ENCODE peak calls at places on chromosomes 1 and 21, in eight cellular contexts. R is neural progenitor cell, V is RWPE1, K is GM06990, O is WTC11, L is A549, S is nephron progenitor cell, C is right lobe of liver. U is an unnamed sample.

GRCh38 chr1:220692436-220693228 is 2.5 kb downstream of the C1orf115 start:
- DNase-seq in R (no peak), V (no peak), K (no peak), O (no peak), L (no peak), S (no peak), C (no peak), U (no peak)

GRCh38 chr21:44517175-44517899 is 22.7 kb downstream of the KRTAP10-1 start:
- DNase-seq in R (no peak), V (peak; percentile 26), K (no peak), O (peak; percentile 51), L (peak; percentile 53), S (peak; percentile 62), C (peak; percentile 33), U (peak; percentile 77)

GRCh38 chr1:113981962-113982931 is 3.0 kb downstream of the OLFML3 start:
- DNase-seq in R (no peak), V (no peak), K (no peak), O (no peak), L (no peak), S (no peak), C (peak; percentile 51), U (no peak)

GRCh38 chr1:33624991-33625870 is 152.8 kb downstream of the ZSCAN20 start:
- DNase-seq in R (no peak), V (no peak), K (peak; percentile 18), O (peak; percentile 71), L (no peak), S (peak; percentile 25), C (no peak), U (no peak)

GRCh38 chr1:21104683-21105082 is 72.0 kb downstream of the EIF4G3 start:
- DNase-seq in R (no peak), V (no peak), K (no peak), O (no peak), L (no peak), S (no peak), C (no peak), U (no peak)

GRCh38 chr1:220271706-220272046 is 577 bp downstream of the RAB3GAP2 start:
- DNase-seq in R (no peak), V (peak; percentile 54), K (no peak), O (no peak), L (peak; percentile 28), S (no peak), C (peak; percentile 24), U (no peak)

GRCh38 chr1:189880135-189880534 is 597.5 kb downstream of the BRINP3 start:
- DNase-seq in R (no peak), V (no peak), K (no peak), O (no peak), L (no peak), S (no peak), C (no peak), U (no peak)

GRCh38 chr1:236734141-236734765 is 48.0 kb downstream of the ACTN2 start:
- DNase-seq in R (no peak), V (peak; percentile 42), K (no peak), O (no peak), L (no peak), S (no peak), C (no peak), U (no peak)

GRCh38 chr21:46114963-46115362 is 17.1 kb downstream of the COL6A2 start:
- DNase-seq in R (no peak), V (no peak), K (no peak), O (no peak), L (no peak), S (no peak), C (no peak), U (peak; percentile 52)

GRCh38 chr21:35904995-35905972 is 155.0 kb downstream of the SETD4 start:
- DNase-seq in R (no peak), V (no peak), K (no peak), O (no peak), L (no peak), S (no peak), C (no peak), U (no peak)

GRCh38 chr1:85569122-85569521 is 11.4 kb upstream of the CCN1 start:
- DNase-seq in R (no peak), V (no peak), K (no peak), O (no peak), L (no peak), S (no peak), C (no peak), U (no peak)

GRCh38 chr1:40221977-40222772 is 25.6 kb upstream of the TMCO2 start:
- DNase-seq in R (no peak), V (no peak), K (no peak), O (no peak), L (no peak), S (no peak), C (no peak), U (no peak)

GRCh38 chr1:201557572-201557958 is 18.6 kb downstream of the NAV1 start:
- DNase-seq in R (no peak), V (no peak), K (no peak), O (no peak), L (no peak), S (no peak), C (no peak), U (no peak)

GRCh38 chr1:94081566-94082344 is 39.2 kb downstream of the ABCA4 start:
- DNase-seq in R (no peak), V (peak; percentile 95), K (no peak), O (no peak), L (peak; percentile 23), S (no peak), C (no peak), U (no peak)

GRCh38 chr21:41009398-41010177 is 158.4 kb upstream of the BACE2 start:
- DNase-seq in R (no peak), V (no peak), K (no peak), O (no peak), L (no peak), S (no peak), C (no peak), U (no peak)

GRCh38 chr1:204367193-204367858 is 7.6 kb upstream of the PLEKHA6 start:
- DNase-seq in R (no peak), V (no peak), K (no peak), O (no peak), L (no peak), S (no peak), C (no peak), U (no peak)

GRCh38 chr1:56056438-56057312 is 522.7 kb downstream of the PLPP3 start:
- DNase-seq in R (no peak), V (peak; percentile 8), K (no peak), O (no peak), L (no peak), S (no peak), C (no peak), U (no peak)

GRCh38 chr1:194233069-194233468 is 1046.7 kb upstream of the B3GALT2 start:
- DNase-seq in R (no peak), V (no peak), K (no peak), O (no peak), L (peak; percentile 3), S (no peak), C (no peak), U (no peak)

GRCh38 chr1:212920895-212921294 is 29.4 kb upstream of the VASH2 start:
- DNase-seq in R (no peak), V (no peak), K (no peak), O (peak; percentile 20), L (no peak), S (no peak), C (no peak), U (no peak)
- TF ChIP-seq CTCF in R (peak; percentile 42), V (no peak), K (peak; percentile 67), O (peak; percentile 37), L (peak; percentile 19), S (no peak), C (peak; percentile 9), U (peak; percentile 39)

DNA sequence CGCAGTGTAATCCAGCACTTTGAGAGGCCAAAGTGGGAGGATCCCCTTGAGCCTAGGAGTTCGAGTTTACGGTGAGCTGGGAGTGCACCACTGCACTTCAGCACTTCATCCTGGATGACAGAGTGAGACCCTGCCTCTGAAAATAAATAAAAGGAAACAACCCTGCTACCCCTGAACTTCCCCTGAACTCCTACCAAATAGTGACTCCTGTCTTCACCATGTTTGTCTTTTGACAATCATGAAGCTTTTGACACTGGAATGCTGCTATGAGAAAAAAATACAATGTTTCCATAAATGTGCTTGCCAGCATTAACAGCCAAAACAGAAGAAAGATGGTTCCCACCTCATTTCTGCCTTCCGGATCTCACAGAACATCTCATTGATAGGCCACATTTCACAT is 10.4 kb downstream of the ZBTB8A start:
- DNase-seq in R (no peak), V (no peak), K (no peak), O (no peak), L (no peak), S (no peak), C (no peak), U (no peak)
- TF ChIP-seq CTCF in R (no peak), V (no peak), K (no peak), O (no peak), L (no peak), S (no peak), C (no peak), U (no peak)

DNA sequence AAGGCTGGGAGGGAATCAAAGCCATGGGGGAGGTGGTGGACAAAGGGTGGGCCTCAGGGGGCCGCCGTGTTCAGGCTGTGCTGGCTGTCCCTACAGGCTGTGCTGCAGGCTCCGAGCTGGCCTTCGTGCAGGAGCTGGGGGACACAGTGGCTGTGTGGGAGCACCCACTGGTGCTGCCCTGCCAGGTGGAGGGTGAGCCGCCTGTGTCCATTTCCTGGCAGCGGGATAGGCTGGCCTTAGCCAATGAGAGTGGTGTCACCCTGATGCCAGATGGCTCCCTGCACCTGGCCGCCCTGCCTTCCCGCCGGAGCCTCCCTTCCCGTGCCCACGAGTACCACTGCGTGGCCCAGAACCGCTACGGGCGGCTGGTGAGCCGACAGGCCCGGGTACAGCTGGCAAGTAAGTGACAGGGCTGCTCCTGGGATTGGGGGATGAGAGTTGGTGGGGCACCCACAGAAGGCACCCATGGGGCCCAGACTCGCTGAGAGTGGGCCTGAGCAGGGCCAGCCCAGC is 20.2 kb downstream of the SLC27A3 start:
- DNase-seq in R (no peak), V (no peak), K (no peak), O (no peak), L (no peak), S (no peak), C (no peak), U (peak; percentile 93)
- TF ChIP-seq CTCF in R (no peak), V (no peak), K (no peak), O (no peak), L (no peak), S (no peak), C (no peak), U (no peak)

GRCh38 chr1:53022179-53022578 is 39.8 kb upstream of the PODN start:
- DNase-seq in R (no peak), V (no peak), K (no peak), O (no peak), L (no peak), S (no peak), C (no peak), U (no peak)
- TF ChIP-seq CTCF in R (no peak), V (no peak), K (no peak), O (no peak), L (no peak), S (no peak), C (no peak), U (no peak)

GRCh38 chr1:212608956-212609700 is 567 bp downstream of the ATF3 start:
- DNase-seq in R (peak; percentile 86), V (peak; percentile 33), K (peak; percentile 73), O (peak; percentile 78), L (peak; percentile 41), S (peak; percentile 83), C (peak; percentile 64), U (no peak)
- TF ChIP-seq CTCF in R (peak; percentile 79), V (peak; percentile 58), K (peak; percentile 72), O (peak; percentile 79), L (peak; percentile 53), S (peak; percentile 67), C (peak; percentile 44), U (peak; percentile 81)